ENCODE peak calls at places on chromosomes 6 and 20, in four cellular contexts. K, S, Z and E are unnamed samples.

GRCh38 chr20:58652606-58653303 is 1.7 kb downstream of the STX16 start:
- DNase-seq in Z (peak; percentile 39), S (no peak), K (peak; percentile 24), E (no peak)

GRCh38 chr6:145699462-145699861 is 35.9 kb downstream of the EPM2A start:
- DNase-seq in Z (peak; percentile 72), K (peak; percentile 30), S (peak; percentile 65), E (no peak)

GRCh38 chr6:52815167-52816092 is 11.8 kb upstream of the GSTA1 start:
- DNase-seq in K (peak; percentile 47), S (peak; percentile 42), Z (peak; percentile 67), E (peak; percentile 34)

GRCh38 chr20:63006611-63007471 is at the start of gene BHLHE23:
- DNase-seq in Z (no peak), S (no peak), K (no peak), E (peak; percentile 40)

GRCh38 chr6:164150221-164150620 is 735.7 kb downstream of the QKI start:
- DNase-seq in S (no peak), Z (no peak), K (no peak), E (no peak)

GRCh38 chr6:141539617-141540016 is 593.1 kb upstream of the GJE1 start:
- DNase-seq in Z (no peak), K (no peak), S (no peak), E (no peak)

GRCh38 chr6:154223296-154223695 is 133.3 kb downstream of the IPCEF1 start:
- DNase-seq in K (no peak), Z (no peak), S (no peak), E (no peak)

GRCh38 chr6:131923356-131923755 is 27.8 kb downstream of the CCN2 start:
- DNase-seq in K (peak; percentile 72), S (peak; percentile 56), Z (peak; percentile 60), E (no peak)

GRCh38 chr20:16260911-16261310 is 312.3 kb downstream of the KIF16B start:
- DNase-seq in Z (peak; percentile 54), S (peak; percentile 72), K (no peak), E (no peak)

GRCh38 chr6:27296106-27296783 is 15.8 kb downstream of the POM121L2 start:
- DNase-seq in Z (peak; percentile 60), S (peak; percentile 31), K (no peak), E (no peak)

GRCh38 chr20:50690979-50691584 is at the start of gene RIPOR3:
- DNase-seq in S (peak; percentile 16), Z (peak; percentile 60), K (peak; percentile 45), E (no peak)

GRCh38 chr6:21594427-21595264 is 1.1 kb downstream of the SOX4 start:
- DNase-seq in S (peak; percentile 77), K (peak; percentile 69), Z (peak; percentile 86), E (peak; percentile 50)

GRCh38 chr6:169863149-169863525 is 111.7 kb downstream of the ERMARD start:
- DNase-seq in Z (no peak), S (no peak), K (no peak), E (no peak)

GRCh38 chr6:161961796-161962195 is 687.9 kb upstream of the AGPAT4 start:
- DNase-seq in S (no peak), Z (no peak), K (no peak), E (no peak)

GRCh38 chr6:46749731-46750130 is 3.0 kb downstream of the ANKRD66 start:
- DNase-seq in S (no peak), Z (no peak), K (no peak), E (no peak)

GRCh38 chr6:71290611-71291010 is 2.0 kb downstream of the OGFRL1 start:
- DNase-seq in S (no peak), K (no peak), Z (no peak), E (no peak)

GRCh38 chr6:16391451-16391912 is 153.1 kb downstream of the GMPR start:
- DNase-seq in S (peak; percentile 36), K (peak; percentile 71), Z (peak; percentile 26), E (no peak)

GRCh38 chr20:45798935-45799642 is 7.3 kb downstream of the DNTTIP1 start:
- DNase-seq in Z (peak; percentile 70), K (peak; percentile 63), S (peak; percentile 40), E (peak; percentile 53)

GRCh38 chr6:158290659-158291058 is 21.6 kb upstream of the TULP4 start:
- DNase-seq in K (no peak), S (no peak), Z (no peak), E (peak; percentile 44)

GRCh38 chr20:49668181-49668877 is 45.3 kb downstream of the B4GALT5 start:
- DNase-seq in Z (no peak), K (no peak), S (no peak), E (peak; percentile 51)

GRCh38 chr6:3294921-3295871 is 36.4 kb downstream of the PSMG4 start:
- DNase-seq in K (no peak), S (no peak), Z (no peak), E (no peak)

GRCh38 chr6:37029249-37029959 is 23.9 kb downstream of the FGD2 start:
- DNase-seq in K (peak; percentile 88), Z (peak; percentile 93), S (peak; percentile 79), E (no peak)

GRCh38 chr6:45378324-45378926 is 691 bp upstream of the SUPT3H start:
- DNase-seq in S (peak; percentile 25), K (peak; percentile 72), Z (peak; percentile 73), E (no peak)

GRCh38 chr20:38471987-38472512 is 593 bp upstream of the RALGAPB start:
- DNase-seq in K (no peak), S (no peak), Z (no peak), E (no peak)